ENCODE peak calls at places on chromosome 15, in six cellular contexts. W, V, P, G, L and F are unnamed samples.

GRCh38 chr15:73367624-73368300 is 996 bp downstream of the HCN4 start:
- DNase-seq in G (no peak), P (no peak), V (no peak), L (no peak), W (no peak), F (peak)

GRCh38 chr15:81299630-81300273 is 24.2 kb downstream of the STARD5 start:
- DNase-seq in G (no peak), W (no peak), P (no peak), V (no peak), L (no peak), F (no peak)

GRCh38 chr15:56327721-56328502 is 37.3 kb upstream of the TEX9 start:
- DNase-seq in P (no peak), W (no peak), G (no peak), V (peak), L (no peak), F (no peak)

GRCh38 chr15:37931868-37932267 is 2.6 kb upstream of the TMCO5A start:
- DNase-seq in P (peak), W (no peak), G (no peak), L (no peak), V (no peak), F (no peak)

GRCh38 chr15:62390793-62391543 is 225.9 kb upstream of the C2CD4B start:
- DNase-seq in V (peak), W (peak), L (no peak), P (no peak), G (peak), F (peak)

GRCh38 chr15:56056626-56057025 is 63.2 kb upstream of the NEDD4 start:
- DNase-seq in P (no peak), G (no peak), V (no peak), L (no peak), W (no peak), F (no peak)

GRCh38 chr15:92531406-92531805 is 124.2 kb downstream of the FAM174B start:
- DNase-seq in V (no peak), G (no peak), W (no peak), P (no peak), L (no peak), F (no peak)

GRCh38 chr15:70802629-70803028 is 39.3 kb upstream of the UACA start:
- DNase-seq in P (peak), W (no peak), G (no peak), L (no peak), V (no peak), F (no peak)

GRCh38 chr15:72916939-72917338 is 133.4 kb upstream of the ADPGK start:
- DNase-seq in V (no peak), G (no peak), L (no peak), P (no peak), W (no peak), F (no peak)

GRCh38 chr15:92989469-92989868 is 89.3 kb downstream of the CHD2 start:
- DNase-seq in P (no peak), L (no peak), W (no peak), G (no peak), V (no peak), F (no peak)

GRCh38 chr15:42344763-42345162 is 14.5 kb upstream of the CAPN3 start:
- DNase-seq in G (no peak), L (no peak), W (no peak), V (no peak), P (no peak), F (no peak)

GRCh38 chr15:52080031-52080430 is 32.5 kb downstream of the BCL2L10 start:
- DNase-seq in W (no peak), L (no peak), P (no peak), G (no peak), V (no peak), F (no peak)

GRCh38 chr15:77749236-77749997 is 116.7 kb upstream of the LINGO1 start:
- DNase-seq in P (no peak), G (no peak), V (no peak), L (no peak), W (no peak), F (no peak)

GRCh38 chr15:76155742-76156141 is 96.0 kb downstream of the TMEM266 start:
- DNase-seq in P (no peak), W (no peak), L (no peak), V (no peak), G (no peak), F (no peak)